ENCODE peak calls at places on chromosomes 12 and 14, in seven cellular contexts. One of them, this sample, is unnamed.

GRCh38 chr12:114238808-114239207 is 167.1 kb downstream of the TBX5 start:
- DNase-seq in upper lobe of right lung: no peak
- DNase-seq in stimulated activated CD4-positive, alpha-beta T cell treated with anti-CD3 and anti-CD28 coated beads, Interleukin-15, amount 100 ng/mL, for 1 hour: no peak
- DNase-seq in AG10803: peak
- DNase-seq in HCEC 1CT: no peak
- DNase-seq in mucosa of descending colon: no peak
- DNase-seq in NCI-H2227 treated with DMSO at 0.1 percent for 48 hours: no peak
- DNase-seq in this sample: no peak

GRCh38 chr12:57191410-57191809 is 25.2 kb upstream of the NXPH4 start:
- DNase-seq in upper lobe of right lung: no peak
- DNase-seq in stimulated activated CD4-positive, alpha-beta T cell treated with anti-CD3 and anti-CD28 coated beads, Interleukin-15, amount 100 ng/mL, for 1 hour: no peak
- DNase-seq in AG10803: peak
- DNase-seq in HCEC 1CT: no peak
- DNase-seq in mucosa of descending colon: no peak
- DNase-seq in NCI-H2227 treated with DMSO at 0.1 percent for 48 hours: no peak
- DNase-seq in this sample: peak

GRCh38 chr14:76715102-76715926 is 46.0 kb upstream of the VASH1 start:
- DNase-seq in upper lobe of right lung: no peak
- DNase-seq in stimulated activated CD4-positive, alpha-beta T cell treated with anti-CD3 and anti-CD28 coated beads, Interleukin-15, amount 100 ng/mL, for 1 hour: no peak
- DNase-seq in AG10803: peak
- DNase-seq in HCEC 1CT: no peak
- DNase-seq in mucosa of descending colon: no peak
- DNase-seq in NCI-H2227 treated with DMSO at 0.1 percent for 48 hours: peak
- DNase-seq in this sample: no peak

GRCh38 chr12:107352347-107353081 is 259.2 kb upstream of the CRY1 start:
- DNase-seq in upper lobe of right lung: no peak
- DNase-seq in stimulated activated CD4-positive, alpha-beta T cell treated with anti-CD3 and anti-CD28 coated beads, Interleukin-15, amount 100 ng/mL, for 1 hour: no peak
- DNase-seq in AG10803: no peak
- DNase-seq in HCEC 1CT: no peak
- DNase-seq in mucosa of descending colon: no peak
- DNase-seq in NCI-H2227 treated with DMSO at 0.1 percent for 48 hours: no peak
- DNase-seq in this sample: no peak

GRCh38 chr12:68229956-68230355 is 4.3 kb upstream of the IL26 start:
- DNase-seq in upper lobe of right lung: no peak
- DNase-seq in stimulated activated CD4-positive, alpha-beta T cell treated with anti-CD3 and anti-CD28 coated beads, Interleukin-15, amount 100 ng/mL, for 1 hour: no peak
- DNase-seq in AG10803: no peak
- DNase-seq in HCEC 1CT: no peak
- DNase-seq in mucosa of descending colon: no peak
- DNase-seq in NCI-H2227 treated with DMSO at 0.1 percent for 48 hours: no peak
- DNase-seq in this sample: no peak

GRCh38 chr14:101047326-101047725 is 143.8 kb upstream of the RTL1 start:
- DNase-seq in upper lobe of right lung: no peak
- DNase-seq in stimulated activated CD4-positive, alpha-beta T cell treated with anti-CD3 and anti-CD28 coated beads, Interleukin-15, amount 100 ng/mL, for 1 hour: no peak
- DNase-seq in AG10803: no peak
- DNase-seq in HCEC 1CT: no peak
- DNase-seq in mucosa of descending colon: no peak
- DNase-seq in NCI-H2227 treated with DMSO at 0.1 percent for 48 hours: no peak
- DNase-seq in this sample: no peak

GRCh38 chr14:53742226-53742607 is 214.4 kb downstream of the BMP4 start:
- DNase-seq in upper lobe of right lung: no peak
- DNase-seq in stimulated activated CD4-positive, alpha-beta T cell treated with anti-CD3 and anti-CD28 coated beads, Interleukin-15, amount 100 ng/mL, for 1 hour: no peak
- DNase-seq in AG10803: no peak
- DNase-seq in HCEC 1CT: no peak
- DNase-seq in mucosa of descending colon: no peak
- DNase-seq in NCI-H2227 treated with DMSO at 0.1 percent for 48 hours: no peak
- DNase-seq in this sample: no peak

GRCh38 chr12:69994593-69995222 is 169.7 kb downstream of the MYRFL start:
- DNase-seq in upper lobe of right lung: no peak
- DNase-seq in stimulated activated CD4-positive, alpha-beta T cell treated with anti-CD3 and anti-CD28 coated beads, Interleukin-15, amount 100 ng/mL, for 1 hour: no peak
- DNase-seq in AG10803: no peak
- DNase-seq in HCEC 1CT: no peak
- DNase-seq in mucosa of descending colon: peak
- DNase-seq in NCI-H2227 treated with DMSO at 0.1 percent for 48 hours: no peak
- DNase-seq in this sample: no peak

GRCh38 chr14:77151245-77151644 is 9.7 kb upstream of the ZDHHC22 start:
- DNase-seq in upper lobe of right lung: no peak
- DNase-seq in stimulated activated CD4-positive, alpha-beta T cell treated with anti-CD3 and anti-CD28 coated beads, Interleukin-15, amount 100 ng/mL, for 1 hour: no peak
- DNase-seq in AG10803: no peak
- DNase-seq in HCEC 1CT: peak
- DNase-seq in mucosa of descending colon: no peak
- DNase-seq in NCI-H2227 treated with DMSO at 0.1 percent for 48 hours: peak
- DNase-seq in this sample: no peak

GRCh38 chr12:86634706-86635410 is 378.7 kb upstream of the MGAT4C start:
- DNase-seq in upper lobe of right lung: no peak
- DNase-seq in stimulated activated CD4-positive, alpha-beta T cell treated with anti-CD3 and anti-CD28 coated beads, Interleukin-15, amount 100 ng/mL, for 1 hour: no peak
- DNase-seq in AG10803: no peak
- DNase-seq in HCEC 1CT: peak
- DNase-seq in mucosa of descending colon: no peak
- DNase-seq in NCI-H2227 treated with DMSO at 0.1 percent for 48 hours: no peak
- DNase-seq in this sample: no peak

GRCh38 chr14:74825008-74825407 is 50.9 kb downstream of the PROX2 start:
- DNase-seq in upper lobe of right lung: no peak
- DNase-seq in stimulated activated CD4-positive, alpha-beta T cell treated with anti-CD3 and anti-CD28 coated beads, Interleukin-15, amount 100 ng/mL, for 1 hour: no peak
- DNase-seq in AG10803: peak
- DNase-seq in HCEC 1CT: peak
- DNase-seq in mucosa of descending colon: no peak
- DNase-seq in NCI-H2227 treated with DMSO at 0.1 percent for 48 hours: no peak
- DNase-seq in this sample: no peak

GRCh38 chr12:53459097-53459496 is 7.2 kb downstream of the PCBP2 start:
- DNase-seq in upper lobe of right lung: no peak
- DNase-seq in stimulated activated CD4-positive, alpha-beta T cell treated with anti-CD3 and anti-CD28 coated beads, Interleukin-15, amount 100 ng/mL, for 1 hour: no peak
- DNase-seq in AG10803: no peak
- DNase-seq in HCEC 1CT: no peak
- DNase-seq in mucosa of descending colon: no peak
- DNase-seq in NCI-H2227 treated with DMSO at 0.1 percent for 48 hours: no peak
- DNase-seq in this sample: no peak

GRCh38 chr12:28278499-28278898 is 88.2 kb downstream of the CCDC91 start:
- DNase-seq in upper lobe of right lung: no peak
- DNase-seq in stimulated activated CD4-positive, alpha-beta T cell treated with anti-CD3 and anti-CD28 coated beads, Interleukin-15, amount 100 ng/mL, for 1 hour: no peak
- DNase-seq in AG10803: no peak
- DNase-seq in HCEC 1CT: no peak
- DNase-seq in mucosa of descending colon: no peak
- DNase-seq in NCI-H2227 treated with DMSO at 0.1 percent for 48 hours: no peak
- DNase-seq in this sample: no peak

GRCh38 chr12:94240171-94240570 is 91.8 kb downstream of the PLXNC1 start:
- DNase-seq in upper lobe of right lung: no peak
- DNase-seq in stimulated activated CD4-positive, alpha-beta T cell treated with anti-CD3 and anti-CD28 coated beads, Interleukin-15, amount 100 ng/mL, for 1 hour: no peak
- DNase-seq in AG10803: no peak
- DNase-seq in HCEC 1CT: no peak
- DNase-seq in mucosa of descending colon: no peak
- DNase-seq in NCI-H2227 treated with DMSO at 0.1 percent for 48 hours: no peak
- DNase-seq in this sample: no peak

GRCh38 chr14:47438650-47439140 is 236.7 kb downstream of the MDGA2 start:
- DNase-seq in upper lobe of right lung: no peak
- DNase-seq in stimulated activated CD4-positive, alpha-beta T cell treated with anti-CD3 and anti-CD28 coated beads, Interleukin-15, amount 100 ng/mL, for 1 hour: no peak
- DNase-seq in AG10803: no peak
- DNase-seq in HCEC 1CT: no peak
- DNase-seq in mucosa of descending colon: no peak
- DNase-seq in NCI-H2227 treated with DMSO at 0.1 percent for 48 hours: no peak
- DNase-seq in this sample: no peak

GRCh38 chr12:106281056-106281782 is 21.3 kb upstream of the TCP11L2 start:
- DNase-seq in upper lobe of right lung: no peak
- DNase-seq in stimulated activated CD4-positive, alpha-beta T cell treated with anti-CD3 and anti-CD28 coated beads, Interleukin-15, amount 100 ng/mL, for 1 hour: no peak
- DNase-seq in AG10803: no peak
- DNase-seq in HCEC 1CT: no peak
- DNase-seq in mucosa of descending colon: no peak
- DNase-seq in NCI-H2227 treated with DMSO at 0.1 percent for 48 hours: no peak
- DNase-seq in this sample: no peak

GRCh38 chr12:73892181-73892580 is 645.5 kb upstream of the ATXN7L3B start:
- DNase-seq in upper lobe of right lung: no peak
- DNase-seq in stimulated activated CD4-positive, alpha-beta T cell treated with anti-CD3 and anti-CD28 coated beads, Interleukin-15, amount 100 ng/mL, for 1 hour: no peak
- DNase-seq in AG10803: no peak
- DNase-seq in HCEC 1CT: no peak
- DNase-seq in mucosa of descending colon: no peak
- DNase-seq in NCI-H2227 treated with DMSO at 0.1 percent for 48 hours: no peak
- DNase-seq in this sample: no peak

GRCh38 chr12:105235299-105235746 is 651 bp downstream of the APPL2 start:
- DNase-seq in upper lobe of right lung: no peak
- DNase-seq in stimulated activated CD4-positive, alpha-beta T cell treated with anti-CD3 and anti-CD28 coated beads, Interleukin-15, amount 100 ng/mL, for 1 hour: no peak
- DNase-seq in AG10803: no peak
- DNase-seq in HCEC 1CT: peak
- DNase-seq in mucosa of descending colon: no peak
- DNase-seq in NCI-H2227 treated with DMSO at 0.1 percent for 48 hours: no peak
- DNase-seq in this sample: no peak

This sample was measured in upper lobe of left lung.